ENCODE peak calls at places on chromosomes 5 and 9, in four cellular contexts. One of them, this sample, is unnamed.

GRCh38 chr5:176538505-176538806 is 1.3 kb upstream of the RNF44 start:
- DNase-seq in GM06990: no peak
- DNase-seq in activated T-helper 9 cell treated with anti-CD3 and anti-CD28 coated beads, Interleukin-2, amount 50 U/mL, for 16 hours: no peak
- DNase-seq in NCI-H2081: no peak
- DNase-seq in this sample: no peak

GRCh38 chr5:172858990-172859811 is 25.1 kb downstream of the ERGIC1 start:
- DNase-seq in GM06990: no peak
- DNase-seq in activated T-helper 9 cell treated with anti-CD3 and anti-CD28 coated beads, Interleukin-2, amount 50 U/mL, for 16 hours: no peak
- DNase-seq in NCI-H2081: no peak
- DNase-seq in this sample: no peak

GRCh38 chr9:122125891-122126331 is 32.8 kb upstream of the TTLL11 start:
- DNase-seq in GM06990: no peak
- DNase-seq in activated T-helper 9 cell treated with anti-CD3 and anti-CD28 coated beads, Interleukin-2, amount 50 U/mL, for 16 hours: no peak
- DNase-seq in NCI-H2081: no peak
- DNase-seq in this sample: no peak

GRCh38 chr9:73470766-73471165 is 319.1 kb downstream of the ANXA1 start:
- DNase-seq in GM06990: no peak
- DNase-seq in activated T-helper 9 cell treated with anti-CD3 and anti-CD28 coated beads, Interleukin-2, amount 50 U/mL, for 16 hours: no peak
- DNase-seq in NCI-H2081: no peak
- DNase-seq in this sample: no peak

GRCh38 chr5:116531635-116532034 is 43.0 kb downstream of the SEMA6A start:
- DNase-seq in GM06990: no peak
- DNase-seq in activated T-helper 9 cell treated with anti-CD3 and anti-CD28 coated beads, Interleukin-2, amount 50 U/mL, for 16 hours: no peak
- DNase-seq in NCI-H2081: no peak
- DNase-seq in this sample: no peak

GRCh38 chr5:15655683-15656082 is 155.7 kb downstream of the FBXL7 start:
- DNase-seq in GM06990: no peak
- DNase-seq in activated T-helper 9 cell treated with anti-CD3 and anti-CD28 coated beads, Interleukin-2, amount 50 U/mL, for 16 hours: no peak
- DNase-seq in NCI-H2081: no peak
- DNase-seq in this sample: no peak

GRCh38 chr9:86487222-86487841 is 133.1 kb upstream of the TUT7 start:
- DNase-seq in GM06990: no peak
- DNase-seq in activated T-helper 9 cell treated with anti-CD3 and anti-CD28 coated beads, Interleukin-2, amount 50 U/mL, for 16 hours: no peak
- DNase-seq in NCI-H2081: peak
- DNase-seq in this sample: peak

GRCh38 chr9:80163889-80164288 is 592.1 kb downstream of the TLE4 start:
- DNase-seq in GM06990: peak
- DNase-seq in activated T-helper 9 cell treated with anti-CD3 and anti-CD28 coated beads, Interleukin-2, amount 50 U/mL, for 16 hours: no peak
- DNase-seq in NCI-H2081: no peak
- DNase-seq in this sample: peak

GRCh38 chr5:143890475-143890874 is 78.5 kb downstream of the HMHB1 start:
- DNase-seq in GM06990: no peak
- DNase-seq in activated T-helper 9 cell treated with anti-CD3 and anti-CD28 coated beads, Interleukin-2, amount 50 U/mL, for 16 hours: no peak
- DNase-seq in NCI-H2081: peak
- DNase-seq in this sample: no peak

GRCh38 chr5:33275921-33276705 is 164.7 kb upstream of the TARS1 start:
- DNase-seq in GM06990: no peak
- DNase-seq in activated T-helper 9 cell treated with anti-CD3 and anti-CD28 coated beads, Interleukin-2, amount 50 U/mL, for 16 hours: no peak
- DNase-seq in NCI-H2081: no peak
- DNase-seq in this sample: no peak

GRCh38 chr5:88680253-88681132 is 202.5 kb downstream of the MEF2C start:
- DNase-seq in GM06990: peak
- DNase-seq in activated T-helper 9 cell treated with anti-CD3 and anti-CD28 coated beads, Interleukin-2, amount 50 U/mL, for 16 hours: peak
- DNase-seq in NCI-H2081: peak
- DNase-seq in this sample: no peak

GRCh38 chr9:129064499-129064908 is 16.4 kb upstream of the DOLPP1 start:
- DNase-seq in GM06990: no peak
- DNase-seq in activated T-helper 9 cell treated with anti-CD3 and anti-CD28 coated beads, Interleukin-2, amount 50 U/mL, for 16 hours: no peak
- DNase-seq in NCI-H2081: no peak
- DNase-seq in this sample: no peak

GRCh38 chr9:75464726-75465125 is 376.4 kb downstream of the OSTF1 start:
- DNase-seq in GM06990: no peak
- DNase-seq in activated T-helper 9 cell treated with anti-CD3 and anti-CD28 coated beads, Interleukin-2, amount 50 U/mL, for 16 hours: no peak
- DNase-seq in NCI-H2081: no peak
- DNase-seq in this sample: no peak

GRCh38 chr9:95462419-95463121 is 54.2 kb downstream of the PTCH1 start:
- DNase-seq in GM06990: peak
- DNase-seq in activated T-helper 9 cell treated with anti-CD3 and anti-CD28 coated beads, Interleukin-2, amount 50 U/mL, for 16 hours: peak
- DNase-seq in NCI-H2081: peak
- DNase-seq in this sample: peak

GRCh38 chr9:10479172-10479571 is 133.6 kb downstream of the PTPRD start:
- DNase-seq in GM06990: no peak
- DNase-seq in activated T-helper 9 cell treated with anti-CD3 and anti-CD28 coated beads, Interleukin-2, amount 50 U/mL, for 16 hours: no peak
- DNase-seq in NCI-H2081: no peak
- DNase-seq in this sample: no peak

GRCh38 chr5:14048434-14048833 is 94.7 kb upstream of the TRIO start:
- DNase-seq in GM06990: no peak
- DNase-seq in activated T-helper 9 cell treated with anti-CD3 and anti-CD28 coated beads, Interleukin-2, amount 50 U/mL, for 16 hours: no peak
- DNase-seq in NCI-H2081: no peak
- DNase-seq in this sample: no peak

This sample was measured in GM12864.